ENCODE peak calls at places on chromosomes 12 and 14, in four cellular contexts. J is GM12878, Q is GM23338, T is vagina. Z is an unnamed sample. For H3K4me1, the result is how much of the 10 kb centered on the place peaks cover.

GRCh38 chr12:76637807-76638206 is 78.2 kb upstream of the OSBPL8 start:
- DNase-seq in J (no peak), Q (no peak), T (no peak), Z (no peak)

GRCh38 chr14:21026988-21027315 is 2.1 kb upstream of the NDRG2 start:
- DNase-seq in T (no peak), J (no peak), Q (peak), Z (no peak)

GRCh38 chr14:61526405-61527312 is 168.7 kb upstream of the HIF1A start:
- DNase-seq in T (no peak), J (no peak), Q (no peak), Z (peak)

GRCh38 chr12:50751921-50752721 is 11.8 kb upstream of the ATF1 start:
- DNase-seq in T (no peak), Q (no peak), J (no peak), Z (no peak)

GRCh38 chr12:13234045-13234641 is 37.6 kb downstream of the EMP1 start:
- DNase-seq in J (no peak), T (peak), Q (peak), Z (peak)

GRCh38 chr14:95200404-95200803 is 43.1 kb upstream of the DICER1 start:
- DNase-seq in J (no peak), Q (no peak), T (no peak), Z (no peak)

GRCh38 chr14:99148861-99149610 is 123.0 kb downstream of the BCL11B start:
- DNase-seq in J (no peak), T (peak), Q (no peak), Z (peak)

GRCh38 chr12:43066471-43066870 is 476.9 kb upstream of the PRICKLE1 start:
- DNase-seq in T (no peak), Q (no peak), J (no peak), Z (no peak)

GRCh38 chr12:108613548-108613947 is 15.7 kb upstream of the TMEM119 start:
- DNase-seq in J (no peak), Q (no peak), T (no peak), Z (no peak)

GRCh38 chr12:52602552-52602951 is 1.3 kb upstream of the KRT72 start:
- DNase-seq in T (no peak), Q (no peak), J (no peak), Z (no peak)

GRCh38 chr14:24207625-24208024 is 2.1 kb downstream of the TSSK4 start:
- DNase-seq in T (no peak), J (no peak), Q (no peak), Z (no peak)

GRCh38 chr12:21330682-21331253 is 3.9 kb downstream of the SLCO1A2 start:
- DNase-seq in T (no peak), Q (peak), J (no peak), Z (no peak)

GRCh38 chr14:22563987-22564386 is 25.0 kb downstream of the DAD1 start:
- DNase-seq in J (peak), T (no peak), Q (no peak), Z (no peak)

GRCh38 chr14:27528328-27528727 is 930.5 kb upstream of the NOVA1 start:
- DNase-seq in T (no peak), Q (peak), J (no peak), Z (no peak)

GRCh38 chr12:56158926-56159461 is 835 bp downstream of the MYL6 start:
- DNase-seq in T (no peak), J (no peak), Q (peak), Z (peak)
- TF ChIP-seq POLR2AphosphoS5 in T (peak), J (no peak), Q (peak), Z (peak)

DNA sequence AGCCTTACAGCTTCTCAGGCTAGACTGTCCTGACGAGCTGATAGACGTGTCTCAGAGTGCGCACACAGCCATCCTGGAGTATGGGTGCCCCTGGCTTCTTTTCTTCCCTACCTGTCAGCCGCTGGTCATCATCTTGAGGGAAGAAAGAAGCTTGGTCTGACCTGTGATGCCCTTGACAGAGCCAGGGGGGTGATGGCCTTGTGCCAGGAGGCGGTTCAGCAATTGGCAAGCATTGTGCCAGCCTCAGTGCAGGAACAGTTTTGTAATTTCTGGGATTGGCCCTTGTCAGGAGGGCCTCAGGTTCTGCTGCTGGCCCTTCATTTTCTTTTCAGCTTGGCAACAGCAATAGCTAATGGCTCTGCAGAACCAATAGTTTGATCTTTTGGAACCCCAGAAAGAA is 80.1 kb downstream of the ADCK1 start:
- DNase-seq in Q (no peak), T (no peak), J (no peak), Z (peak)
- H3K4me1 ChIP-seq in Q (under half), T (under half), J (under half), Z (under half)

DNA sequence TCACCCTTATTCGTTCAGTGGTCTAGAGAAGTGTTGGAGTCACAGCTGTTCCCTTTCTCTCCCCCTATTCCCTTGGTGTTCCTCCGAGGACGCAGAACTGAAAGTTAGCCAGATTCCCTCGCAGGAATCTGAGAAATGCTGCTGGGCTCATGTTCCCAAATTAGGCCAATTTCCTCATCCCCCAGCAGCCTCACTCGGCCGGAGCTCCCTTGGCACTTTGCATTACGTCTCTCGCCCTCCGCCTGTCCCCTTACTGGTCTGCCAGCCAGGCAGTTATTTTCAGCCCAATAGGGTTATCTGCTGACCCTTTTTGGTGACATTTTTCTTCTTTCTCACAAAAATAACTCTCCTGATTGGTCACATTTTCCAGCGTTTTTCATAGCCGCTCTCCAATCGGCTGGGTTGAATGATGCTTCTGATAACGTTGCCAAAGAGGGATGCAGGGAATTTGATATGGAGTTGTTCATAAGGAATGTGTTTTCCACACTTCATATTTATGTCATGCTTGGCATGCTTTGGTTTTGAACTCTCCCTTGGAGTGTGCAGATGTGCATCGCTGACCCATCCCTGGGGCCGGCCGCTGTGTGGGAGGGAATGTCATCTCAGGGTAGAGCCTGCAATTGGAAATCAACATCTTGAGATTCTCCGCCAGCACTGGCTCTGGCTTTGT is 9.9 kb downstream of the IFT43 start:
- DNase-seq in T (peak), Q (no peak), J (no peak), Z (no peak)
- TF ChIP-seq POLR2AphosphoS5 in T (no peak), Q (no peak), J (no peak), Z (peak)

DNA sequence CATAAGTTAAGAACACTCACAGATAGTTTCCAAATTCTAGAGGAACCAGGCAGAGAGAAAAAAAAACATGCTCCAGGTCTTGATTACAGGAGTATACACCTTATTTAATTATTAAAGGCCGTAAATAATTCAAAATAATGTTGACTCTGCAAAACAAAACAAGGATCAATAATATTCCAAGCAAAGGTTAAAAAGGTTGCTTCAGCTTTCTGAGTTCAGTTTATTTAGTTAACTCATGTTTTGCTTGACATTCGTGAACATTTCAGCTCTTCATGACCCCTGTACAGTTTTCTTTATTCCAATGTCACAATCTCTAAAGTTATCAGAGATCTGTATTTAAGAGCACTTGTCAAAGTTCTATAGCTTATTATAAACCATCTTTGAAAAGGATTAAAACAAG is 19.6 kb downstream of the KLRF2 start:
- DNase-seq in T (no peak), J (no peak), Q (no peak), Z (no peak)
- H3K4me1 ChIP-seq in T (under half), J (under half), Q (under half), Z (under half)

GRCh38 chr12:111143216-111143756 is 222.9 kb upstream of the MYL2 start:
- DNase-seq in J (no peak), Q (no peak), T (no peak), Z (no peak)
- TF ChIP-seq POLR2AphosphoS5 in J (no peak), Q (no peak), T (no peak), Z (no peak)

Z was measured in stomach.